ENCODE peak calls at places on chromosomes 16 and 17, in ten cellular contexts. One of them, this sample, is unnamed.

GRCh38 chr17:10172241-10172741 is 26.1 kb downstream of the GAS7 start:
- DNase-seq in kidney: no peak
- DNase-seq in IMR-90: peak
- DNase-seq in tibial artery: no peak
- DNase-seq in tibial nerve: no peak
- DNase-seq in aorta: no peak
- DNase-seq in body of pancreas: no peak
- DNase-seq in caudate nucleus: no peak
- DNase-seq in cardiac muscle cell: no peak
- DNase-seq in lower lobe of right lung: no peak
- DNase-seq in this sample: no peak

GRCh38 chr16:19005561-19006445 is 22.1 kb downstream of the TMC7 start:
- DNase-seq in kidney: no peak
- DNase-seq in IMR-90: peak
- DNase-seq in tibial artery: peak
- DNase-seq in tibial nerve: peak
- DNase-seq in aorta: no peak
- DNase-seq in body of pancreas: peak
- DNase-seq in caudate nucleus: peak
- DNase-seq in cardiac muscle cell: no peak
- DNase-seq in lower lobe of right lung: no peak
- DNase-seq in this sample: no peak

GRCh38 chr16:75288596-75289120 is 37.2 kb upstream of the BCAR1 start:
- DNase-seq in kidney: no peak
- DNase-seq in IMR-90: no peak
- DNase-seq in tibial artery: no peak
- DNase-seq in tibial nerve: no peak
- DNase-seq in aorta: no peak
- DNase-seq in body of pancreas: no peak
- DNase-seq in caudate nucleus: no peak
- DNase-seq in cardiac muscle cell: no peak
- DNase-seq in lower lobe of right lung: no peak
- DNase-seq in this sample: no peak

GRCh38 chr16:81818514-81819304 is 39.6 kb downstream of the PLCG2 start:
- DNase-seq in kidney: no peak
- DNase-seq in IMR-90: no peak
- DNase-seq in tibial artery: no peak
- DNase-seq in tibial nerve: no peak
- DNase-seq in aorta: no peak
- DNase-seq in body of pancreas: no peak
- DNase-seq in caudate nucleus: no peak
- DNase-seq in cardiac muscle cell: no peak
- DNase-seq in lower lobe of right lung: no peak
- DNase-seq in this sample: no peak

GRCh38 chr16:59179446-59180082 is 445.4 kb upstream of the GOT2 start:
- DNase-seq in kidney: no peak
- DNase-seq in IMR-90: no peak
- DNase-seq in tibial artery: no peak
- DNase-seq in tibial nerve: no peak
- DNase-seq in aorta: no peak
- DNase-seq in body of pancreas: no peak
- DNase-seq in caudate nucleus: no peak
- DNase-seq in cardiac muscle cell: no peak
- DNase-seq in lower lobe of right lung: no peak
- DNase-seq in this sample: no peak

GRCh38 chr16:72101195-72101594 is 7.5 kb downstream of the DHX38 start:
- DNase-seq in kidney: no peak
- DNase-seq in IMR-90: no peak
- DNase-seq in tibial artery: no peak
- DNase-seq in tibial nerve: no peak
- DNase-seq in aorta: no peak
- DNase-seq in body of pancreas: peak
- DNase-seq in caudate nucleus: no peak
- DNase-seq in cardiac muscle cell: no peak
- DNase-seq in lower lobe of right lung: no peak
- DNase-seq in this sample: no peak

GRCh38 chr17:8056976-8057625 is 18.2 kb downstream of the ALOX15B start:
- DNase-seq in kidney: peak
- DNase-seq in IMR-90: no peak
- DNase-seq in tibial artery: no peak
- DNase-seq in tibial nerve: no peak
- DNase-seq in aorta: no peak
- DNase-seq in body of pancreas: no peak
- DNase-seq in caudate nucleus: no peak
- DNase-seq in cardiac muscle cell: no peak
- DNase-seq in lower lobe of right lung: peak
- DNase-seq in this sample: no peak

GRCh38 chr16:1333149-1333812 is at the start of gene BAIAP3:
- DNase-seq in kidney: peak
- DNase-seq in IMR-90: no peak
- DNase-seq in tibial artery: no peak
- DNase-seq in tibial nerve: no peak
- DNase-seq in aorta: no peak
- DNase-seq in body of pancreas: peak
- DNase-seq in caudate nucleus: no peak
- DNase-seq in cardiac muscle cell: peak
- DNase-seq in lower lobe of right lung: no peak
- DNase-seq in this sample: no peak

GRCh38 chr17:73268582-73269328 is 7.1 kb upstream of the CPSF4L start:
- DNase-seq in kidney: no peak
- DNase-seq in IMR-90: no peak
- DNase-seq in tibial artery: no peak
- DNase-seq in tibial nerve: no peak
- DNase-seq in aorta: no peak
- DNase-seq in body of pancreas: peak
- DNase-seq in caudate nucleus: no peak
- DNase-seq in cardiac muscle cell: no peak
- DNase-seq in lower lobe of right lung: no peak
- DNase-seq in this sample: no peak

GRCh38 chr16:70483426-70483825 is 29.0 kb downstream of the FCSK start:
- DNase-seq in kidney: no peak
- DNase-seq in IMR-90: no peak
- DNase-seq in tibial artery: no peak
- DNase-seq in tibial nerve: no peak
- DNase-seq in aorta: no peak
- DNase-seq in body of pancreas: no peak
- DNase-seq in caudate nucleus: no peak
- DNase-seq in cardiac muscle cell: no peak
- DNase-seq in lower lobe of right lung: no peak
- DNase-seq in this sample: no peak

GRCh38 chr17:82278786-82279379 is 5.4 kb upstream of the CSNK1D start:
- DNase-seq in kidney: peak
- DNase-seq in IMR-90: no peak
- DNase-seq in tibial artery: no peak
- DNase-seq in tibial nerve: no peak
- DNase-seq in aorta: no peak
- DNase-seq in body of pancreas: no peak
- DNase-seq in caudate nucleus: no peak
- DNase-seq in cardiac muscle cell: no peak
- DNase-seq in lower lobe of right lung: no peak
- DNase-seq in this sample: no peak

GRCh38 chr16:86517033-86517432 is 6.7 kb downstream of the FOXF1 start:
- DNase-seq in kidney: peak
- DNase-seq in IMR-90: peak
- DNase-seq in tibial artery: no peak
- DNase-seq in tibial nerve: no peak
- DNase-seq in aorta: no peak
- DNase-seq in body of pancreas: no peak
- DNase-seq in caudate nucleus: no peak
- DNase-seq in cardiac muscle cell: no peak
- DNase-seq in lower lobe of right lung: no peak
- DNase-seq in this sample: no peak

GRCh38 chr16:86515780-86516617 is 5.7 kb downstream of the FOXF1 start:
- DNase-seq in kidney: peak
- DNase-seq in IMR-90: peak
- DNase-seq in tibial artery: no peak
- DNase-seq in tibial nerve: no peak
- DNase-seq in aorta: no peak
- DNase-seq in body of pancreas: no peak
- DNase-seq in caudate nucleus: no peak
- DNase-seq in cardiac muscle cell: peak
- DNase-seq in lower lobe of right lung: no peak
- DNase-seq in this sample: no peak

GRCh38 chr16:86515420-86515779 is 5.1 kb downstream of the FOXF1 start:
- DNase-seq in kidney: no peak
- DNase-seq in IMR-90: peak
- DNase-seq in tibial artery: no peak
- DNase-seq in tibial nerve: no peak
- DNase-seq in aorta: no peak
- DNase-seq in body of pancreas: no peak
- DNase-seq in caudate nucleus: no peak
- DNase-seq in cardiac muscle cell: no peak
- DNase-seq in lower lobe of right lung: no peak
- DNase-seq in this sample: no peak

GRCh38 chr16:86517652-86518258 is 7.4 kb downstream of the FOXF1 start:
- DNase-seq in kidney: peak
- DNase-seq in IMR-90: peak
- DNase-seq in tibial artery: peak
- DNase-seq in tibial nerve: peak
- DNase-seq in aorta: peak
- DNase-seq in body of pancreas: peak
- DNase-seq in caudate nucleus: peak
- DNase-seq in cardiac muscle cell: peak
- DNase-seq in lower lobe of right lung: no peak
- DNase-seq in this sample: peak

DNA sequence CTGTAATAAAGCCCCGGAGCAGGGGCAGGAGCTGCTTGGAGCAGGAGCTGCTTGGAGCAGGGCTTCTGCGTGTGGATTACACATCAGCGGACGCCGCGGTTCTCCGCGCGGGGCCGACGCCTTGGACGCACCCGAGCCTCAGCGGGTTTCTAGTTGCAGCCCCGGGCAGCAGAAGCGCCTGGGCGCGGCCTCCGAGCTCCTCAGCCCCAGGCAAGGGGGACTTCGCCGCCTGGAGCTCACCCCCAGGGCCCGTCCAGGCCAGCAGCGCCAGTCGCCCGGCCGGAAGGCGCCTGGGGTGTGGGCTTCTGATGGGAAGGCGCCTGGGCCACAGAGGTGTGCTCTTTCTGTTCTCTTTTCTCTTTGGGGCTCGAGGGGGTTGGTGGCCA is 6.3 kb downstream of the FOXF1 start:
- DNase-seq in kidney: peak
- DNase-seq in IMR-90: peak
- DNase-seq in tibial artery: no peak
- DNase-seq in tibial nerve: no peak
- DNase-seq in aorta: no peak
- DNase-seq in body of pancreas: no peak
- DNase-seq in caudate nucleus: no peak
- DNase-seq in cardiac muscle cell: no peak
- DNase-seq in lower lobe of right lung: no peak
- DNase-seq in this sample: peak
- H3K27ac ChIP-seq in kidney: no peak
- H3K27ac ChIP-seq in IMR-90: peak
- H3K27ac ChIP-seq in tibial artery: no peak
- H3K27ac ChIP-seq in tibial nerve: no peak
- H3K27ac ChIP-seq in aorta: no peak
- H3K27ac ChIP-seq in body of pancreas: no peak
- H3K27ac ChIP-seq in caudate nucleus: no peak
- H3K27ac ChIP-seq in cardiac muscle cell: no peak
- H3K27ac ChIP-seq in lower lobe of right lung: peak
- H3K27ac ChIP-seq in this sample: no peak

GRCh38 chr16:55494994-55495421 is 13.9 kb upstream of the LPCAT2 start:
- DNase-seq in kidney: no peak
- DNase-seq in IMR-90: peak
- DNase-seq in tibial artery: peak
- DNase-seq in tibial nerve: peak
- DNase-seq in aorta: no peak
- DNase-seq in body of pancreas: peak
- DNase-seq in caudate nucleus: peak
- DNase-seq in cardiac muscle cell: peak
- DNase-seq in lower lobe of right lung: no peak
- DNase-seq in this sample: peak
- H3K27ac ChIP-seq in kidney: no peak
- H3K27ac ChIP-seq in IMR-90: no peak
- H3K27ac ChIP-seq in tibial artery: no peak
- H3K27ac ChIP-seq in tibial nerve: no peak
- H3K27ac ChIP-seq in aorta: no peak
- H3K27ac ChIP-seq in body of pancreas: no peak
- H3K27ac ChIP-seq in caudate nucleus: no peak
- H3K27ac ChIP-seq in cardiac muscle cell: no peak
- H3K27ac ChIP-seq in lower lobe of right lung: peak
- H3K27ac ChIP-seq in this sample: no peak

DNA sequence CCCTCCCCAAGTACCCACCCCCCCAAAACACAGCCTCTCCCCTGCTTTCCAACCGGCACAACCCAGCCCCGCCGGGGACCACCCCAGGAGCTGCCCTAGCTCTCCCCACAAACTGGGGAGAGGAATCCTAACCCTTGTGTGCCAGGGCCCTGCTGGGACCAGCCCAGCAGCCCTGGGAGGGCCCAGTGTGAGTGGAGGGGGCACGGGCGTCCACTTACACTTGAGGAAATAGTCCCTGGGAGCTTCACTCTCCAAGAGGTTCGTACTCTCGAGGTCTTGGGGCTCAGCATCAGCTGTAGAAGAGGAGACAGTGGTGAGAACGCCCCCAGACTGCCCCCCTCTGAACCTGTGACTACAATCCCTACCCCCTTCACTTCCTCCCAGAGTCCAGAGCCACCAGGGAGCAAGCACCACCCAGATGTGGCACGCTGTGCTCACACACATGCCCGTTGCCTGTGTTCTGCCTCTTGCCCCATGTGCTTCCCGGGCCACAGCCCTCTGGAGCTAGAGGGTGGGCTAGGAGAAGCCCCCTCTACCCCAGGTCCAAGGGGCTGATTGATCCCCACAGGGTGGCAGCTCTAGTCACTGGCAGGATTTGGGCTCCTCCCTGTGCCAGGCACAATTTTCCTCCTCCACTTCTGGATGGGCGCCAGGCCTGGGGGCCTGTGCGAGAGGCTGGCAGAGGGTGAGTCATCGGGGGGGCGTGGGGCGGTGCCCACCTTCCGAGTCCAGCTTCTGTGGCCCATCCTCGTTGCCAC is 3.0 kb downstream of the TRIM47 start:
- DNase-seq in kidney: no peak
- DNase-seq in IMR-90: no peak
- DNase-seq in tibial artery: peak
- DNase-seq in tibial nerve: no peak
- DNase-seq in aorta: peak
- DNase-seq in body of pancreas: peak
- DNase-seq in caudate nucleus: no peak
- DNase-seq in cardiac muscle cell: no peak
- DNase-seq in lower lobe of right lung: no peak
- DNase-seq in this sample: no peak
- H3K27ac ChIP-seq in kidney: peak
- H3K27ac ChIP-seq in IMR-90: no peak
- H3K27ac ChIP-seq in tibial artery: peak
- H3K27ac ChIP-seq in tibial nerve: peak
- H3K27ac ChIP-seq in aorta: peak
- H3K27ac ChIP-seq in body of pancreas: peak
- H3K27ac ChIP-seq in caudate nucleus: peak
- H3K27ac ChIP-seq in cardiac muscle cell: no peak
- H3K27ac ChIP-seq in lower lobe of right lung: peak
- H3K27ac ChIP-seq in this sample: peak

DNA sequence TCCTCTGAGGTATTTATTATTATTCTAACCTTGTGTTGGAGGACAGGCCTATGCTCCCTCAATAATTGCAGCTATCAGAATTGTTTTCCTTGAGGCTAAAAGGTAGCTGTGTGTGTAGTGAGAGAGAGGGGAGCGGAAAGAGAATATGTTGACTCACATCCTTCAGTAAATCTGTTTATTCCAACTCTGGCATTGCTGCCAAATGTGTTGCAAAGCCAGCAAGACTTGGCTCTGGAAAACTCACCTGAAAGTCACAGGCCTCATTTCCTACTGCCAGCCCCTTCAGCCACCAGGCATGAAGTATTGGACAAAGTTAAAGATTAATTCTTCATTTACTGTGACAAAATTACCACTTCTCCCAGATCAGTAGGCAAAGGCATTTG is 9.6 kb downstream of the CA10 start:
- DNase-seq in kidney: no peak
- DNase-seq in IMR-90: no peak
- DNase-seq in tibial artery: no peak
- DNase-seq in tibial nerve: no peak
- DNase-seq in aorta: no peak
- DNase-seq in body of pancreas: peak
- DNase-seq in caudate nucleus: no peak
- DNase-seq in cardiac muscle cell: no peak
- DNase-seq in lower lobe of right lung: no peak
- DNase-seq in this sample: no peak
- H3K27ac ChIP-seq in kidney: peak
- H3K27ac ChIP-seq in IMR-90: no peak
- H3K27ac ChIP-seq in tibial artery: no peak
- H3K27ac ChIP-seq in tibial nerve: no peak
- H3K27ac ChIP-seq in aorta: no peak
- H3K27ac ChIP-seq in body of pancreas: no peak
- H3K27ac ChIP-seq in caudate nucleus: no peak
- H3K27ac ChIP-seq in cardiac muscle cell: no peak
- H3K27ac ChIP-seq in lower lobe of right lung: no peak
- H3K27ac ChIP-seq in this sample: no peak